ENCODE peak calls at places on chromosomes 4 and X, in eight cellular contexts. One of them, this sample, is unnamed.

GRCh38 chr4:95572304-95572991 is 23.7 kb upstream of the UNC5C start:
- DNase-seq in dermis blood vessel endothelial cell: peak; percentile 64
- DNase-seq in skeletal muscle cell: no peak
- DNase-seq in transverse colon: peak; percentile 25
- DNase-seq in activated CD4-positive, alpha-beta T cell treated with anti-CD3 and anti-CD28 coated beads, Interleukin-2, amount 10 ng/mL, durations not matched to agents 7 days and 5 days: no peak
- DNase-seq in Right ventricle myocardium inferior: peak; percentile 58
- DNase-seq in frontal cortex: no peak
- DNase-seq in ELF-1: peak; percentile 19
- DNase-seq in this sample: no peak

GRCh38 chr4:113303315-113303714 is 253.9 kb downstream of the ANK2 start:
- DNase-seq in dermis blood vessel endothelial cell: no peak
- DNase-seq in skeletal muscle cell: no peak
- DNase-seq in transverse colon: no peak
- DNase-seq in activated CD4-positive, alpha-beta T cell treated with anti-CD3 and anti-CD28 coated beads, Interleukin-2, amount 10 ng/mL, durations not matched to agents 7 days and 5 days: no peak
- DNase-seq in Right ventricle myocardium inferior: peak; percentile 74
- DNase-seq in frontal cortex: no peak
- DNase-seq in ELF-1: no peak
- DNase-seq in this sample: no peak

GRCh38 chr4:56240554-56241190 is 146.6 kb downstream of the AASDH start:
- DNase-seq in dermis blood vessel endothelial cell: no peak
- DNase-seq in skeletal muscle cell: no peak
- DNase-seq in transverse colon: no peak
- DNase-seq in activated CD4-positive, alpha-beta T cell treated with anti-CD3 and anti-CD28 coated beads, Interleukin-2, amount 10 ng/mL, durations not matched to agents 7 days and 5 days: no peak
- DNase-seq in Right ventricle myocardium inferior: peak; percentile 45
- DNase-seq in frontal cortex: no peak
- DNase-seq in ELF-1: peak; percentile 62
- DNase-seq in this sample: no peak

GRCh38 chr4:3531306-3531886 is 826 bp downstream of the LRPAP1 start:
- DNase-seq in dermis blood vessel endothelial cell: no peak
- DNase-seq in skeletal muscle cell: no peak
- DNase-seq in transverse colon: no peak
- DNase-seq in activated CD4-positive, alpha-beta T cell treated with anti-CD3 and anti-CD28 coated beads, Interleukin-2, amount 10 ng/mL, durations not matched to agents 7 days and 5 days: no peak
- DNase-seq in Right ventricle myocardium inferior: no peak
- DNase-seq in frontal cortex: no peak
- DNase-seq in ELF-1: peak; percentile 13
- DNase-seq in this sample: no peak

GRCh38 chrX:65679071-65679540 is 11.7 kb downstream of the MSN start:
- DNase-seq in dermis blood vessel endothelial cell: peak; percentile 83
- DNase-seq in skeletal muscle cell: no peak
- DNase-seq in transverse colon: no peak
- DNase-seq in activated CD4-positive, alpha-beta T cell treated with anti-CD3 and anti-CD28 coated beads, Interleukin-2, amount 10 ng/mL, durations not matched to agents 7 days and 5 days: no peak
- DNase-seq in Right ventricle myocardium inferior: no peak
- DNase-seq in frontal cortex: no peak
- DNase-seq in ELF-1: no peak
- DNase-seq in this sample: no peak

GRCh38 chrX:19846995-19847790 is 40.2 kb downstream of the SH3KBP1 start:
- DNase-seq in dermis blood vessel endothelial cell: peak; percentile 40
- DNase-seq in skeletal muscle cell: peak; percentile 73
- DNase-seq in transverse colon: no peak
- DNase-seq in activated CD4-positive, alpha-beta T cell treated with anti-CD3 and anti-CD28 coated beads, Interleukin-2, amount 10 ng/mL, durations not matched to agents 7 days and 5 days: no peak
- DNase-seq in Right ventricle myocardium inferior: no peak
- DNase-seq in frontal cortex: peak; percentile 6
- DNase-seq in ELF-1: peak; percentile 86
- DNase-seq in this sample: no peak

GRCh38 chr4:130563891-130564418 is 1468.0 kb downstream of the C4orf33 start:
- DNase-seq in dermis blood vessel endothelial cell: no peak
- DNase-seq in skeletal muscle cell: no peak
- DNase-seq in transverse colon: no peak
- DNase-seq in activated CD4-positive, alpha-beta T cell treated with anti-CD3 and anti-CD28 coated beads, Interleukin-2, amount 10 ng/mL, durations not matched to agents 7 days and 5 days: no peak
- DNase-seq in Right ventricle myocardium inferior: no peak
- DNase-seq in frontal cortex: no peak
- DNase-seq in ELF-1: no peak
- DNase-seq in this sample: no peak

GRCh38 chrX:17405225-17405969 is 30.4 kb downstream of the NHS start:
- DNase-seq in dermis blood vessel endothelial cell: no peak
- DNase-seq in skeletal muscle cell: no peak
- DNase-seq in transverse colon: no peak
- DNase-seq in activated CD4-positive, alpha-beta T cell treated with anti-CD3 and anti-CD28 coated beads, Interleukin-2, amount 10 ng/mL, durations not matched to agents 7 days and 5 days: no peak
- DNase-seq in Right ventricle myocardium inferior: no peak
- DNase-seq in frontal cortex: no peak
- DNase-seq in ELF-1: no peak
- DNase-seq in this sample: no peak

GRCh38 chr4:141912831-141913230 is 276.4 kb downstream of the IL15 start:
- DNase-seq in dermis blood vessel endothelial cell: peak; percentile 89
- DNase-seq in skeletal muscle cell: no peak
- DNase-seq in transverse colon: peak; percentile 8
- DNase-seq in activated CD4-positive, alpha-beta T cell treated with anti-CD3 and anti-CD28 coated beads, Interleukin-2, amount 10 ng/mL, durations not matched to agents 7 days and 5 days: no peak
- DNase-seq in Right ventricle myocardium inferior: no peak
- DNase-seq in frontal cortex: no peak
- DNase-seq in ELF-1: no peak
- DNase-seq in this sample: no peak

GRCh38 chr4:8451440-8452182 is 11.0 kb downstream of the TRMT44 start:
- DNase-seq in dermis blood vessel endothelial cell: peak; percentile 79
- DNase-seq in skeletal muscle cell: no peak
- DNase-seq in transverse colon: no peak
- DNase-seq in activated CD4-positive, alpha-beta T cell treated with anti-CD3 and anti-CD28 coated beads, Interleukin-2, amount 10 ng/mL, durations not matched to agents 7 days and 5 days: no peak
- DNase-seq in Right ventricle myocardium inferior: no peak
- DNase-seq in frontal cortex: no peak
- DNase-seq in ELF-1: no peak
- DNase-seq in this sample: no peak

GRCh38 chr4:74608151-74608949 is 163.4 kb downstream of the AREG start:
- DNase-seq in dermis blood vessel endothelial cell: no peak
- DNase-seq in skeletal muscle cell: no peak
- DNase-seq in transverse colon: no peak
- DNase-seq in activated CD4-positive, alpha-beta T cell treated with anti-CD3 and anti-CD28 coated beads, Interleukin-2, amount 10 ng/mL, durations not matched to agents 7 days and 5 days: no peak
- DNase-seq in Right ventricle myocardium inferior: no peak
- DNase-seq in frontal cortex: no peak
- DNase-seq in ELF-1: no peak
- DNase-seq in this sample: no peak

GRCh38 chr4:23476514-23477090 is 413.2 kb downstream of the PPARGC1A start:
- DNase-seq in dermis blood vessel endothelial cell: no peak
- DNase-seq in skeletal muscle cell: no peak
- DNase-seq in transverse colon: no peak
- DNase-seq in activated CD4-positive, alpha-beta T cell treated with anti-CD3 and anti-CD28 coated beads, Interleukin-2, amount 10 ng/mL, durations not matched to agents 7 days and 5 days: no peak
- DNase-seq in Right ventricle myocardium inferior: no peak
- DNase-seq in frontal cortex: no peak
- DNase-seq in ELF-1: peak; percentile 9
- DNase-seq in this sample: no peak

GRCh38 chrX:22526339-22526738 is 253.6 kb downstream of the CBLL2 start:
- DNase-seq in dermis blood vessel endothelial cell: peak; percentile 45
- DNase-seq in skeletal muscle cell: peak; percentile 52
- DNase-seq in transverse colon: no peak
- DNase-seq in activated CD4-positive, alpha-beta T cell treated with anti-CD3 and anti-CD28 coated beads, Interleukin-2, amount 10 ng/mL, durations not matched to agents 7 days and 5 days: no peak
- DNase-seq in Right ventricle myocardium inferior: no peak
- DNase-seq in frontal cortex: no peak
- DNase-seq in ELF-1: no peak
- DNase-seq in this sample: peak; percentile 59

GRCh38 chrX:3522016-3522690 is 175.7 kb upstream of the MXRA5 start:
- DNase-seq in dermis blood vessel endothelial cell: no peak
- DNase-seq in skeletal muscle cell: peak; percentile 58
- DNase-seq in transverse colon: no peak
- DNase-seq in activated CD4-positive, alpha-beta T cell treated with anti-CD3 and anti-CD28 coated beads, Interleukin-2, amount 10 ng/mL, durations not matched to agents 7 days and 5 days: no peak
- DNase-seq in Right ventricle myocardium inferior: no peak
- DNase-seq in frontal cortex: no peak
- DNase-seq in ELF-1: no peak
- DNase-seq in this sample: no peak

GRCh38 chr4:1674682-1675081 is 9.4 kb downstream of the FAM53A start:
- DNase-seq in dermis blood vessel endothelial cell: no peak
- DNase-seq in skeletal muscle cell: no peak
- DNase-seq in transverse colon: no peak
- DNase-seq in activated CD4-positive, alpha-beta T cell treated with anti-CD3 and anti-CD28 coated beads, Interleukin-2, amount 10 ng/mL, durations not matched to agents 7 days and 5 days: no peak
- DNase-seq in Right ventricle myocardium inferior: peak; percentile 26
- DNase-seq in frontal cortex: no peak
- DNase-seq in ELF-1: peak; percentile 25
- DNase-seq in this sample: no peak

GRCh38 chr4:128302775-128303174 is 15.2 kb upstream of the PGRMC2 start:
- DNase-seq in dermis blood vessel endothelial cell: no peak
- DNase-seq in skeletal muscle cell: no peak
- DNase-seq in transverse colon: no peak
- DNase-seq in activated CD4-positive, alpha-beta T cell treated with anti-CD3 and anti-CD28 coated beads, Interleukin-2, amount 10 ng/mL, durations not matched to agents 7 days and 5 days: no peak
- DNase-seq in Right ventricle myocardium inferior: no peak
- DNase-seq in frontal cortex: no peak
- DNase-seq in ELF-1: no peak
- DNase-seq in this sample: no peak

GRCh38 chrX:74262472-74263209 is 41.3 kb upstream of the ZCCHC13 start:
- DNase-seq in dermis blood vessel endothelial cell: no peak
- DNase-seq in skeletal muscle cell: no peak
- DNase-seq in transverse colon: no peak
- DNase-seq in activated CD4-positive, alpha-beta T cell treated with anti-CD3 and anti-CD28 coated beads, Interleukin-2, amount 10 ng/mL, durations not matched to agents 7 days and 5 days: no peak
- DNase-seq in Right ventricle myocardium inferior: no peak
- DNase-seq in frontal cortex: no peak
- DNase-seq in ELF-1: no peak
- DNase-seq in this sample: no peak

GRCh38 chr4:107490116-107490515 is 229.9 kb downstream of the PAPSS1 start:
- DNase-seq in dermis blood vessel endothelial cell: no peak
- DNase-seq in skeletal muscle cell: no peak
- DNase-seq in transverse colon: no peak
- DNase-seq in activated CD4-positive, alpha-beta T cell treated with anti-CD3 and anti-CD28 coated beads, Interleukin-2, amount 10 ng/mL, durations not matched to agents 7 days and 5 days: no peak
- DNase-seq in Right ventricle myocardium inferior: no peak
- DNase-seq in frontal cortex: no peak
- DNase-seq in ELF-1: no peak
- DNase-seq in this sample: no peak

GRCh38 chr4:7823416-7823824 is 116.2 kb downstream of the AFAP1 start:
- DNase-seq in dermis blood vessel endothelial cell: peak; percentile 43
- DNase-seq in skeletal muscle cell: no peak
- DNase-seq in transverse colon: peak; percentile 47
- DNase-seq in activated CD4-positive, alpha-beta T cell treated with anti-CD3 and anti-CD28 coated beads, Interleukin-2, amount 10 ng/mL, durations not matched to agents 7 days and 5 days: no peak
- DNase-seq in Right ventricle myocardium inferior: peak; percentile 86
- DNase-seq in frontal cortex: no peak
- DNase-seq in ELF-1: no peak
- DNase-seq in this sample: no peak

GRCh38 chrX:39289827-39290226 is 488.6 kb downstream of the MID1IP1 start:
- DNase-seq in dermis blood vessel endothelial cell: no peak
- DNase-seq in skeletal muscle cell: no peak
- DNase-seq in transverse colon: no peak
- DNase-seq in activated CD4-positive, alpha-beta T cell treated with anti-CD3 and anti-CD28 coated beads, Interleukin-2, amount 10 ng/mL, durations not matched to agents 7 days and 5 days: no peak
- DNase-seq in Right ventricle myocardium inferior: no peak
- DNase-seq in frontal cortex: no peak
- DNase-seq in ELF-1: no peak
- DNase-seq in this sample: no peak

This sample was measured in GM12864.